ENCODE peak calls at places on chromosome 16, in nine cellular contexts. E, N, G, Y, B, J, O, X and M are unnamed samples.
A peak's percentile ranks its signal among the peaks of the same experiment; 100 is the strongest.

GRCh38 chr16:55562936-55563335 is 3.5 kb upstream of the CAPNS2 start:
- DNase-seq in E (no peak), N (no peak), G (no peak), Y (no peak), B (no peak), J (no peak), O (no peak), X (no peak), M (no peak)

GRCh38 chr16:67718668-67719047 is 458 bp downstream of the GFOD2 start:
- DNase-seq in E (no peak), N (peak; percentile 17), G (no peak), Y (no peak), B (no peak), J (no peak), O (no peak), X (no peak), M (no peak)

GRCh38 chr16:74275031-74275636 is 21.5 kb upstream of the PSMD7 start:
- DNase-seq in E (no peak), N (no peak), G (no peak), Y (no peak), B (no peak), J (no peak), O (no peak), X (no peak), M (no peak)

GRCh38 chr16:7344806-7345416 is 12.3 kb downstream of the RBFOX1 start:
- DNase-seq in E (no peak), N (no peak), G (no peak), Y (no peak), B (no peak), J (no peak), O (no peak), X (no peak), M (no peak)

GRCh38 chr16:84362410-84362809 is 5.9 kb upstream of the ATP2C2 start:
- DNase-seq in E (no peak), N (peak; percentile 37), G (no peak), Y (no peak), B (no peak), J (no peak), O (no peak), X (no peak), M (no peak)

GRCh38 chr16:30893082-30893743 is 664 bp downstream of the BCL7C start:
- DNase-seq in E (peak; percentile 35), N (no peak), G (peak; percentile 69), Y (peak; percentile 58), B (no peak), J (no peak), O (no peak), X (peak; percentile 46), M (no peak)

GRCh38 chr16:75377971-75378386 is 55.3 kb downstream of the CFDP1 start:
- DNase-seq in E (peak; percentile 7), N (peak; percentile 22), G (no peak), Y (no peak), B (no peak), J (no peak), O (no peak), X (no peak), M (no peak)

GRCh38 chr16:74034862-74035261 is 261.8 kb upstream of the PSMD7 start:
- DNase-seq in E (peak; percentile 13), N (no peak), G (no peak), Y (no peak), B (no peak), J (no peak), O (no peak), X (no peak), M (no peak)

DNA sequence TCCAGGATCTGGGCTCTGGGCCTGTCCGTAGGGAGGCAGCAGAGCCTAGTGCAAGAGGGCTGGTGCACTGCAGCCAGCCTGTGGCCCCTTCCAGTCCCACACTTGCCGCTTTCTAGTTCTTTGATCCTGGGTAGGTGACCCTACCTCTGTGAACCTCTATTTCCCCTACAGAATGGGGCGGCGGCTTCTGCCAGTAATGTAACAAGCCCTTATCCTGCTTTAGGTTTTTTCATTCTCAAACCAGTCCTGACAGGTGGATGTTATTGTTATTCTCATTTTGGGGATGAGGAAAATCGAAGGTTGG is 744 bp downstream of the E4F1 start:
- DNase-seq in E (no peak), N (no peak), G (no peak), Y (no peak), B (no peak), J (no peak), O (no peak), X (no peak), M (no peak)
- TF ChIP-seq CTCF in E (no peak), N (no peak), G (no peak), Y (peak; percentile 44), B (no peak), J (no peak), O (no peak), X (no peak), M (no peak)

GRCh38 chr16:1310832-1311200 is 1.4 kb downstream of the UBE2I start:
- DNase-seq in E (peak; percentile 42), N (no peak), G (no peak), Y (no peak), B (no peak), J (no peak), O (no peak), X (no peak), M (no peak)

GRCh38 chr16:1312459-1312801 is 3.0 kb downstream of the UBE2I start:
- DNase-seq in E (no peak), N (no peak), G (no peak), Y (no peak), B (no peak), J (no peak), O (no peak), X (no peak), M (no peak)

GRCh38 chr16:1311738-1312458 is 2.5 kb downstream of the UBE2I start:
- DNase-seq in E (no peak), N (no peak), G (peak; percentile 64), Y (no peak), B (peak; percentile 69), J (no peak), O (no peak), X (no peak), M (peak; percentile 42)

GRCh38 chr16:1309888-1310831 is 724 bp downstream of the UBE2I start:
- DNase-seq in E (no peak), N (no peak), G (peak; percentile 83), Y (no peak), B (peak; percentile 76), J (no peak), O (peak; percentile 73), X (peak; percentile 74), M (peak; percentile 55)

GRCh38 chr16:1311212-1311737 is 1.8 kb downstream of the UBE2I start:
- DNase-seq in E (no peak), N (no peak), G (no peak), Y (no peak), B (no peak), J (no peak), O (no peak), X (no peak), M (no peak)
- TF ChIP-seq CTCF in E (no peak), N (no peak), G (no peak), Y (no peak), B (no peak), J (no peak), O (no peak), X (no peak), M (no peak)

DNA sequence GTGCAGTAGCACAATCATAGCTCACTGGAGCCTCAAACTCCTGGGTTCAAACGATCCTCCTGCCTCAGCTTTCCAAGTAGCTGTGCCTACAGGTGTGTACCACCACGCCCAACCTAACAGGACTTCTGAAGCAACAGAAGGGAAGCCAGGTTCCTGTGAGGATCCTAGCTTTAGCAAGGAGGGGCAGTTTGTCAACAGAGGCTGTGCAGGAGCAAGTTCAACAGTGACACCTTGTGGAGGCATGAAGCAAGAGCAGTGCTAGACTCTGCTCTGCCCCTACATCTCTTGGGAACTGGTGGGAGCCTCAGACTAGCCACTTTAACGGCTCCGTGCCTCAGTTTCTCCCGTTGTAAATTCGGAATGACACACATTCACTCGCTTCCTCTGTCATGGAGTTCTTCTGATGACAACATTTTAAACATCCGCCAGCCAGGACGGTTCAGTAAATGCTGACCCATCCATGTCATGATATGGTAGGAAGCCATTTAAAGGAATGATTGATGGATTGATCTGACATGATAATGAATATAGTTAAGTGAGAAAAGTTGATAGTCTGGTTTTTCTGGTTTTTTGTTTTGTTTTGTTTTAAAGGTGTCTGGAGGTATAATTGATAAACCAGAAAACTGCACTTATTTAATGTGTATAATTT is 218.7 kb downstream of the MRTFB start:
- DNase-seq in E (peak; percentile 32), N (no peak), G (no peak), Y (no peak), B (no peak), J (no peak), O (no peak), X (no peak), M (no peak)
- TF ChIP-seq CTCF in E (peak; percentile 28), N (peak; percentile 44), G (no peak), Y (peak; percentile 45), B (peak; percentile 30), J (peak; percentile 30), O (peak; percentile 57), X (peak; percentile 9), M (peak; percentile 46)

GRCh38 chr16:88810166-88810867 is 1.4 kb downstream of the APRT start:
- DNase-seq in E (no peak), N (no peak), G (no peak), Y (no peak), B (no peak), J (no peak), O (no peak), X (no peak), M (no peak)

GRCh38 chr16:88811600-88811849 is 203 bp downstream of the APRT start:
- DNase-seq in E (no peak), N (no peak), G (no peak), Y (no peak), B (no peak), J (no peak), O (no peak), X (no peak), M (no peak)

GRCh38 chr16:88810868-88811599 is 694 bp downstream of the APRT start:
- DNase-seq in E (peak; percentile 58), N (peak; percentile 86), G (peak; percentile 88), Y (peak; percentile 82), B (peak; percentile 89), J (no peak), O (peak; percentile 88), X (peak; percentile 81), M (peak; percentile 80)

GRCh38 chr16:88813396-88814143 is 1.8 kb upstream of the APRT start:
- DNase-seq in E (no peak), N (no peak), G (no peak), Y (no peak), B (no peak), J (no peak), O (no peak), X (no peak), M (no peak)

DNA sequence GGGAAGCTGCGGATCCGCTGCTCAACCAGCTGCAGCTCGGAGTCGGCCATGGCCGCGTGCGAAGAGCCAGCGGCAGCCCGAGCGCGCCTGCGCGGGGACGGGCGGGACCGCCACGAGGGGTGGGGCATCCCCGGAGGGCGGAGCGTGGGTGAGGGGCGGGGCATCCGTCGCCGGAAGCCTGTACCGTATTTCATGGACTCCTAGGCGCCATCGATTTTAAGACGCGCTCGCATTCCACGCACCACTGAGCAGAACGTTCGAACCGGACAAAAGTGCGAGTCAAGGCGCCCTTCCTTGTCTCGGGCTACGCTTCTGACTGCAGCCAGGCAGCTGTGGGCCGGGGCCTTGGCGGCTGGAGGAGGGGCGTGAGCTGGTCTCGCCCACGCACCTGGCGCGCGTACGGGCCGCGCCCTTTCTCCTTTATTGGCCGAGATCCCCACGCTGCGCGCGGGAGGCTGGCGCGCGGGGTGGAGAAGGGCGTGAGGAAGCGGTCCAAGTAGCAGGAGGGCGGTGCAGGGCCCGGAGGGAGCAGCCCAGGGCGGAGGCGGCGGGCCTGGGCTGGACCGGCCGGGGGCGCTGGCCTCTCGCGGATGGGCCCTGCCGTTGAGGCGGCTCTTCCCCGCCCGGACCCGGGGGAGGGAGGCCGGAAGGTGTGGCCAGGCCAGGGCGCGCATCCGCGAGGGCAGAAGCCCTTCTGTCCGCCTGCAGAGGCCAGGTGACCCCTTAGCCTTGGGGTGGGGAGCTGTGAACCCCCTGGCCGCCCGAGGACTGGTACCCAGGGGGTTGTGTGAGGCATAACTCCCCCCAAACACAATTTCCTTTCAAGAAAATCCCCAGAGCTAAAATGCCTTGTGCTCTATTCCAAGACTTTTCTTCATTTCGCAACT is at the start of gene APRT:
- DNase-seq in E (peak; percentile 99), N (peak; percentile 88), G (peak; percentile 99), Y (peak; percentile 97), B (peak; percentile 99), J (peak; percentile 50), O (peak; percentile 95), X (peak; percentile 98), M (peak; percentile 97)
- TF ChIP-seq CTCF in E (no peak), N (no peak), G (no peak), Y (peak; percentile 47), B (peak; percentile 42), J (peak; percentile 8), O (peak; percentile 41), X (peak; percentile 39), M (peak; percentile 62)